ENCODE peak calls at places on chromosome 17, in six cellular contexts. Z is NCI-H1694, G is HFFc6, M is T-helper 2 cell, E is tibial artery, W is HTR-8/SVneo. A is an unnamed sample.

GRCh38 chr17:50564916-50565315 is 4.4 kb downstream of the CACNA1G start:
- DNase-seq in W (no peak), E (peak), G (peak), Z (peak), M (peak), A (peak)

GRCh38 chr17:71378036-71378435 is 742.8 kb upstream of the SOX9 start:
- DNase-seq in Z (no peak), E (no peak), M (no peak), W (no peak), G (no peak), A (no peak)

GRCh38 chr17:57629470-57629869 is 115.6 kb downstream of the CCDC182 start:
- DNase-seq in M (no peak), Z (no peak), G (peak), W (no peak), E (no peak), A (peak)

GRCh38 chr17:20189322-20189721 is 180.2 kb downstream of the SPECC1 start:
- DNase-seq in Z (peak), M (no peak), W (no peak), E (no peak), G (peak), A (no peak)

GRCh38 chr17:27349540-27350021 is 55.7 kb downstream of the WSB1 start:
- DNase-seq in E (no peak), G (no peak), Z (no peak), M (no peak), W (no peak), A (no peak)

GRCh38 chr17:61139219-61139618 is 260.4 kb upstream of the TBX2 start:
- DNase-seq in G (peak), M (peak), Z (no peak), E (peak), W (peak), A (no peak)

GRCh38 chr17:61282377-61282776 is 117.3 kb upstream of the TBX2 start:
- DNase-seq in W (no peak), G (no peak), E (no peak), M (no peak), Z (no peak), A (no peak)

GRCh38 chr17:74875155-74875969 is 2.6 kb upstream of the FDXR start:
- DNase-seq in G (no peak), E (no peak), W (no peak), Z (peak), M (no peak), A (no peak)

GRCh38 chr17:13851889-13852288 is 217.4 kb upstream of the COX10 start:
- DNase-seq in Z (no peak), E (no peak), M (no peak), G (no peak), W (no peak), A (no peak)

GRCh38 chr17:78120971-78121800 is 7.4 kb downstream of the TMC6 start:
- DNase-seq in E (no peak), G (no peak), W (no peak), M (peak), Z (no peak), A (no peak)

GRCh38 chr17:14616508-14616907 is 315.6 kb downstream of the HS3ST3B1 start:
- DNase-seq in G (no peak), W (peak), Z (no peak), M (no peak), E (no peak), A (no peak)

GRCh38 chr17:74854792-74855191 is 4.9 kb downstream of the GRIN2C start:
- DNase-seq in Z (no peak), E (no peak), M (no peak), W (no peak), G (no peak), A (no peak)

GRCh38 chr17:38893612-38894011 is 23.8 kb downstream of the LASP1 start:
- DNase-seq in E (no peak), Z (no peak), G (no peak), M (peak), W (no peak), A (no peak)

GRCh38 chr17:43025290-43025657 is 243 bp downstream of the RND2 start:
- DNase-seq in M (no peak), G (no peak), W (peak), E (no peak), Z (no peak), A (peak)

GRCh38 chr17:37702605-37703004 is 42.3 kb downstream of the HNF1B start:
- DNase-seq in W (peak), Z (no peak), G (peak), E (no peak), M (no peak), A (no peak)

GRCh38 chr17:42291136-42291535 is 2.8 kb downstream of the STAT5A start:
- DNase-seq in Z (no peak), E (peak), W (no peak), M (no peak), G (no peak), A (no peak)

A was measured in suprapubic skin.